ENCODE peak calls at places on chromosomes 11 and 22, in six cellular contexts. E is amniotic stem cell; M is EL; L is naive thymus-derived CD4-positive, alpha-beta T cell; D is activated effector memory CD4-positive, alpha-beta T cell treated with Interleukin-2 at 50 U/mL for 16 hours; V is T-helper 1 cell. O is an unnamed sample.

GRCh38 chr22:20027966-20028854 is 7.3 kb downstream of the TANGO2 start:
- DNase-seq in M (no peak), V (no peak), E (no peak), D (no peak), L (no peak), O (no peak)

GRCh38 chr22:24950272-24950902 is 2.1 kb upstream of the KIAA1671 start:
- DNase-seq in D (no peak), M (peak), E (no peak), L (no peak), V (no peak), O (no peak)

GRCh38 chr11:35192347-35192746 is 53.4 kb downstream of the CD44 start:
- DNase-seq in E (no peak), D (no peak), M (no peak), L (no peak), V (no peak), O (no peak)

GRCh38 chr11:116990061-116990473 is 108.2 kb downstream of the SIK3 start:
- DNase-seq in L (no peak), D (no peak), M (peak), E (peak), V (no peak), O (no peak)

GRCh38 chr22:42673898-42674390 is 24.8 kb upstream of the CYB5R3 start:
- DNase-seq in E (no peak), V (no peak), M (no peak), D (no peak), L (no peak), O (no peak)

GRCh38 chr22:35322126-35322525 is 22.4 kb downstream of the TOM1 start:
- DNase-seq in L (no peak), E (no peak), D (no peak), V (no peak), M (no peak), O (no peak)

GRCh38 chr11:121539000-121539399 is 86.2 kb upstream of the SORL1-AS1 start:
- DNase-seq in L (no peak), M (no peak), V (no peak), D (no peak), E (no peak), O (no peak)

GRCh38 chr11:128725630-128726461 is 32.0 kb downstream of the FLI1 start:
- DNase-seq in L (peak), V (no peak), E (no peak), M (peak), D (peak), O (peak)

GRCh38 chr11:20387262-20388095 is at the start of gene PRMT3:
- DNase-seq in M (peak), V (peak), E (peak), D (peak), L (peak), O (peak)

GRCh38 chr11:8731647-8732188 is 49.1 kb downstream of the RPL27A start:
- DNase-seq in L (no peak), D (no peak), E (no peak), M (no peak), V (no peak), O (no peak)

GRCh38 chr22:24801906-24802504 is 4.0 kb upstream of the SGSM1 start:
- DNase-seq in M (no peak), E (no peak), L (no peak), V (no peak), D (no peak), O (no peak)

GRCh38 chr11:130070829-130071205 is 1.1 kb downstream of the APLP2 start:
- DNase-seq in M (peak), L (no peak), E (no peak), D (no peak), V (no peak), O (peak)

O was measured in MV-4-11.